ENCODE peak calls at places on chromosomes 11 and 22, in seven cellular contexts. M is uterus, A is IMR-90, C is AG09309, N is heart right ventricle, E is fibroblast of pulmonary artery, W is MM.1S. D is an unnamed sample.

GRCh38 chr11:71120346-71120963 is 131.9 kb downstream of the SHANK2 start:
- DNase-seq in M (no peak), N (no peak), E (no peak), A (no peak), C (no peak), W (no peak), D (no peak)

GRCh38 chr11:109320595-109320994 is 101.4 kb upstream of the C11orf87 start:
- DNase-seq in N (no peak), W (no peak), M (no peak), A (peak; percentile 34), C (peak; percentile 61), E (peak; percentile 64), D (no peak)

GRCh38 chr11:21410513-21410912 is 741.1 kb downstream of the NELL1 start:
- DNase-seq in A (no peak), E (no peak), N (no peak), C (no peak), M (no peak), W (no peak), D (no peak)

GRCh38 chr22:27642104-27642800 is 159.3 kb downstream of the MN1 start:
- DNase-seq in M (no peak), A (no peak), N (no peak), W (no peak), E (no peak), C (no peak), D (no peak)

GRCh38 chr11:62573006-62573591 is 592 bp downstream of the EEF1G start:
- DNase-seq in A (no peak), M (no peak), W (no peak), C (no peak), N (no peak), E (peak; percentile 23), D (peak; percentile 28)

GRCh38 chr11:19352736-19353110 is 112.0 kb upstream of the E2F8 start:
- DNase-seq in M (no peak), A (no peak), E (no peak), N (no peak), C (no peak), W (no peak), D (no peak)

GRCh38 chr11:35357893-35358292 is 61.5 kb downstream of the SLC1A2 start:
- DNase-seq in N (no peak), E (no peak), W (no peak), A (peak; percentile 81), M (no peak), C (no peak), D (no peak)

GRCh38 chr11:46291441-46292143 is 14.1 kb downstream of the CREB3L1 start:
- DNase-seq in C (no peak), N (peak; percentile 62), A (peak; percentile 86), M (peak; percentile 63), W (no peak), E (peak; percentile 70), D (no peak)

GRCh38 chr11:70742553-70743291 is 344.4 kb downstream of the CTTN start:
- DNase-seq in N (no peak), A (no peak), W (no peak), M (no peak), C (no peak), E (no peak), D (no peak)

GRCh38 chr22:25076281-25076680 is 123.4 kb upstream of the CRYBB3 start:
- DNase-seq in M (no peak), W (no peak), C (no peak), N (no peak), E (no peak), A (no peak), D (no peak)

GRCh38 chr11:91178366-91178765 is 955.5 kb upstream of the CHORDC1 start:
- DNase-seq in A (no peak), E (peak; percentile 6), N (no peak), C (no peak), M (no peak), W (no peak), D (no peak)

GRCh38 chr22:24146190-24146616 is 35.1 kb upstream of the SUSD2 start:
- DNase-seq in M (peak; percentile 66), N (no peak), C (peak; percentile 53), E (peak; percentile 75), A (peak; percentile 83), W (peak; percentile 84), D (peak; percentile 70)

GRCh38 chr22:18096823-18097222 is 13.8 kb upstream of the TUBA8 start:
- DNase-seq in W (no peak), C (no peak), A (no peak), M (no peak), E (no peak), N (no peak), D (no peak)

DNA sequence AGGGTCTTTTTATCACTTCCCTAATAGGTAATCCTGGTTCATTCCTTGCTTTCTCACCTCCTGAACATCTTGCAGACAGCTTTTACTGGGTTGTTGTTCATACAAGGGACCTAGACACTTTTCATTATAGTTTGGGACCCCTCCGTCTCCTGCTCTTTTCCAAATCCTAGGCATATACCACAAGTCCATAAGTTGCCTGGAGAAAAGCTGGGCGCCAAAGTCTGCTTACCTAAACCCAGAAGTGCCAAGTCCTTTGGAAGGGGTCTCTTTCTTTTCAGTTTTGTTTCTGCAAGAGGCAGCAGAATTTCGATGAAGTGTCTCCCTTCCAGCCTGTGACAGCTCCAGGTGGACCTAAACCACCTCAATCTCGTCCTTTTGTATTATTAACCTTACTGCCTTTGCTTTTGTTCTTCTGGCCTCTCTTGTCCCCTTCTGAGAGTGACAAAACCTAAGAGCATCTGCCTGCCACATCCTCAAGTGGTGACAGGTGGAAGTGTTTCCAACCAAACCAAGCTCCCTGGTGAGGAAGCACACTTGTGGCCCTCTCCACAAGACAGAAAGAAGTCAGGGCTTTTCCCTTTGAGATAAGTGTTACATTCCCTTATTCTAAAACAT is 19.5 kb upstream of the P2RY6 start:
- DNase-seq in C (no peak), M (no peak), E (no peak), A (no peak), N (no peak), W (peak; percentile 66), D (no peak)
- TF ChIP-seq CTCF in C (no peak), M (no peak), E (no peak), A (no peak), N (no peak), W (peak; percentile 51), D (no peak)

GRCh38 chr11:12099132-12099873 is 11.1 kb upstream of the MICAL2 start:
- DNase-seq in C (no peak), E (no peak), N (no peak), M (no peak), A (no peak), W (no peak), D (no peak)
- TF ChIP-seq CTCF in C (no peak), E (peak; percentile 24), N (no peak), M (no peak), A (peak; percentile 16), W (peak; percentile 2), D (no peak)

GRCh38 chr11:58060939-58061672 is 30.4 kb downstream of the OR6Q1 start:
- DNase-seq in E (no peak), W (no peak), N (no peak), A (peak; percentile 50), M (no peak), C (no peak), D (no peak)
- TF ChIP-seq CTCF in E (peak; percentile 31), W (no peak), N (no peak), A (peak; percentile 34), M (no peak), C (peak; percentile 29), D (no peak)

DNA sequence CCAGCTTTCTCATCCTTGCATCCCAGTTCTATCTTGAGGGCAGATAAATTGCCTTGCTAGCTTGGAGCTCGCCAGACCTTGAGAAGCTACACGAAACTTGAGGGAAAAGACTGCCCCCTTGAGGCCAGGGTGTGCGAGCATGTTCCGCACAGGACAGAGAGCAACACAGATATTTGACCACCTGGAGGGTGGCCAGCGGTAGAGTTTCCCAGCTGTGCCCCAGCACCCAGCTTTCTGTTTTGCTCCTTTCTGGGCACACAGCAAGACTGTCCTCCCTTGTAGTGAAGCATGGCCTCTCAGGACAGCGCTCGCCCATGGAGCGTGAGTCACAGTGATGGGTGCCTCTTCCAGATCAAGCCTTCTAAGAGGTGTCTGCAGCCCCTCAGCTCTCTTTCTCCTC is 23.5 kb downstream of the SPATA19 start:
- DNase-seq in N (peak; percentile 41), C (no peak), M (no peak), A (no peak), E (peak; percentile 17), W (peak; percentile 26), D (peak; percentile 78)
- TF ChIP-seq CTCF in N (peak; percentile 69), C (peak; percentile 2), M (no peak), A (no peak), E (peak; percentile 27), W (peak; percentile 28), D (peak; percentile 84)

GRCh38 chr11:2166091-2166851 is 5.3 kb upstream of the INS start:
- DNase-seq in E (no peak), C (no peak), A (no peak), M (no peak), W (no peak), N (peak; percentile 38), D (peak; percentile 79)
- TF ChIP-seq CTCF in E (peak; percentile 24), C (peak; percentile 57), A (peak; percentile 47), M (peak; percentile 50), W (peak; percentile 41), N (peak; percentile 63), D (peak; percentile 62)

GRCh38 chr11:103016031-103016430 is 60.5 kb upstream of the MMP13 start:
- DNase-seq in W (no peak), N (no peak), A (no peak), E (no peak), C (no peak), M (no peak), D (no peak)
- TF ChIP-seq CTCF in W (no peak), N (no peak), A (no peak), E (no peak), C (no peak), M (no peak), D (no peak)

GRCh38 chr22:33117821-33118220 is 59.6 kb upstream of the SYN3 start:
- DNase-seq in E (no peak), N (no peak), M (no peak), C (no peak), A (no peak), W (no peak), D (no peak)
- TF ChIP-seq CTCF in E (no peak), N (no peak), M (no peak), C (no peak), A (no peak), W (no peak), D (no peak)

DNA sequence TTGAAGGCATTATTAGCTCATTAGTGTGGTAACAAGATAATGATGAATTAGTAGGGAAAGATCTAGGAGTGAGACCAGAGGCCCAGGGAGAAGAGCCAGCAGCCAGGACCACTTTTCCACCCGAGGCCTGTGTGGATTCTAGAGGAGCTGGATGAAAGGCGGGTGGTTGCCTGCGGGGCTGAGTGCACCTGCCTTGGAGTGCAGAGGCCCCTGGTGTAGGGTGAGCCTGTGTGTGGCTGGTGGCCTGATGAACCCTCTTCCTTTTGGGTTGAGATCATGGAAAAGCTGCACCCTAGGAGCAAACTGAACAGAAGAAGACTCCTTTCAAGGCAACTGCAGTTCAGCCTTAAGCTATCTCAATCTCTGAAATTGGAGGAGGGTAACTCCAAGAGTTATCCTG is 5.9 kb upstream of the TP53AIP1 start:
- DNase-seq in N (no peak), M (no peak), A (no peak), E (no peak), C (no peak), W (peak; percentile 4), D (no peak)
- TF ChIP-seq CTCF in N (peak; percentile 32), M (no peak), A (peak; percentile 10), E (no peak), C (peak; percentile 17), W (peak; percentile 11), D (peak; percentile 34)